ENCODE peak calls at places on chromosomes 11 and 22, in nine cellular contexts. H is OCI-M1, V is neural progenitor cell, J is nephron progenitor cell, K is pons, Q is fibroblast of the aortic adventitia, M is C1 segment of cervical spinal cord, W is AG09309, B is fibroblast of villous mesenchyme. X is an unnamed sample.
A peak's percentile ranks its signal among the peaks of the same experiment; 100 is the strongest.

GRCh38 chr22:38758276-38758945 is 2.6 kb upstream of the SUN2 start:
- DNase-seq in K (peak; percentile 11), M (no peak), H (no peak), V (no peak), W (no peak), Q (no peak), J (no peak), B (no peak), X (peak; percentile 59)

GRCh38 chr11:27291954-27292641 is 70.9 kb downstream of the CCDC34 start:
- DNase-seq in M (no peak), W (no peak), K (no peak), V (no peak), H (no peak), Q (peak; percentile 42), B (no peak), J (no peak), X (no peak)

GRCh38 chr11:104610597-104610996 is 287.7 kb downstream of the CASP12 start:
- DNase-seq in V (no peak), Q (no peak), J (no peak), B (no peak), K (no peak), M (no peak), H (no peak), W (no peak), X (no peak)

GRCh38 chr11:1784761-1785650 is 21.3 kb upstream of the CTSD start:
- DNase-seq in V (no peak), B (no peak), Q (no peak), W (no peak), H (no peak), M (no peak), K (no peak), J (no peak), X (no peak)

GRCh38 chr11:134566311-134566710 is 154.3 kb upstream of the B3GAT1 start:
- DNase-seq in W (no peak), M (no peak), H (no peak), J (no peak), V (no peak), B (no peak), Q (no peak), K (peak; percentile 70), X (no peak)

GRCh38 chr11:3953327-3953726 is 97.9 kb downstream of the STIM1 start:
- DNase-seq in K (no peak), J (no peak), B (no peak), M (no peak), Q (no peak), W (no peak), H (no peak), V (no peak), X (no peak)

GRCh38 chr11:68012843-68013610 is 2.9 kb downstream of the ALDH3B1 start:
- DNase-seq in J (no peak), M (no peak), B (peak; percentile 93), W (peak; percentile 89), K (no peak), Q (peak; percentile 92), H (no peak), V (no peak), X (no peak)

GRCh38 chr11:71339178-71339881 is 87.0 kb upstream of the SHANK2 start:
- DNase-seq in B (peak; percentile 72), H (no peak), J (no peak), V (no peak), Q (peak; percentile 27), W (no peak), M (no peak), K (no peak), X (no peak)

GRCh38 chr11:87092159-87092558 is 54.4 kb downstream of the TMEM135 start:
- DNase-seq in K (no peak), W (no peak), V (no peak), J (no peak), B (peak; percentile 12), Q (peak; percentile 18), H (peak; percentile 53), M (no peak), X (no peak)

GRCh38 chr11:83908457-83908856 is 622.3 kb upstream of the CCDC90B start:
- DNase-seq in W (no peak), V (no peak), J (no peak), M (no peak), B (no peak), K (no peak), Q (no peak), H (no peak), X (no peak)

GRCh38 chr11:62664405-62665074 is 470 bp downstream of the C11orf98 start:
- DNase-seq in B (peak; percentile 50), J (peak; percentile 72), W (no peak), H (peak; percentile 82), K (no peak), V (no peak), Q (peak; percentile 49), M (no peak), X (peak; percentile 14)

GRCh38 chr11:17927041-17927440 is 85.8 kb downstream of the SERGEF start:
- DNase-seq in W (no peak), B (no peak), H (no peak), V (no peak), Q (no peak), M (no peak), J (no peak), K (no peak), X (no peak)

GRCh38 chr11:129236850-129237249 is 44.7 kb upstream of the ARHGAP32 start:
- DNase-seq in J (no peak), K (no peak), B (no peak), Q (no peak), W (no peak), M (no peak), H (no peak), V (no peak), X (no peak)

GRCh38 chr22:47225931-47226633 is 463.6 kb downstream of the TBC1D22A start:
- DNase-seq in M (no peak), B (no peak), W (no peak), K (no peak), V (no peak), H (no peak), J (no peak), Q (no peak), X (no peak)

GRCh38 chr11:126431401-126432064 is 76.0 kb downstream of the ST3GAL4 start:
- DNase-seq in B (peak; percentile 67), V (no peak), Q (peak; percentile 86), M (no peak), J (no peak), K (no peak), H (no peak), W (peak; percentile 48), X (no peak)

GRCh38 chr11:11119917-11120316 is 233.1 kb downstream of the CSNK2A3 start:
- DNase-seq in H (no peak), W (no peak), K (no peak), Q (no peak), M (no peak), B (no peak), V (no peak), J (no peak), X (no peak)

GRCh38 chr11:9459573-9460321 is 1.1 kb upstream of the ZNF143 start:
- DNase-seq in B (peak; percentile 76), W (peak; percentile 14), H (peak; percentile 69), M (no peak), K (peak; percentile 64), Q (peak; percentile 69), J (no peak), V (no peak), X (peak; percentile 31)

GRCh38 chr22:43159484-43160178 is 8.3 kb downstream of the TSPO start:
- DNase-seq in Q (no peak), H (no peak), W (no peak), K (no peak), J (peak; percentile 43), V (peak; percentile 70), M (no peak), B (no peak), X (no peak)

GRCh38 chr22:39489094-39490068 is 12.7 kb upstream of the MIEF1 start:
- DNase-seq in M (no peak), Q (no peak), W (no peak), V (no peak), K (no peak), J (no peak), H (peak; percentile 34), B (no peak), X (no peak)

GRCh38 chr11:101867951-101868350 is 46.9 kb upstream of the CEP126 start:
- DNase-seq in K (no peak), B (no peak), Q (no peak), H (no peak), W (no peak), V (no peak), M (no peak), J (no peak), X (no peak)

GRCh38 chr11:119688362-119688761 is 40.6 kb downstream of the NECTIN1 start:
- DNase-seq in K (no peak), V (no peak), J (no peak), H (no peak), B (no peak), W (no peak), M (no peak), Q (no peak), X (no peak)

GRCh38 chr22:39227542-39228272 is 17.1 kb downstream of the PDGFB start:
- DNase-seq in K (no peak), V (no peak), J (no peak), W (no peak), H (no peak), B (no peak), Q (no peak), M (no peak), X (no peak)

GRCh38 chr11:97544401-97544800 is 1154.6 kb downstream of the JRKL start:
- DNase-seq in V (no peak), B (no peak), K (no peak), W (no peak), J (no peak), M (no peak), Q (no peak), H (no peak), X (no peak)

GRCh38 chr11:95576149-95576851 is 213.3 kb downstream of the FAM76B start:
- DNase-seq in J (no peak), M (no peak), B (no peak), W (no peak), V (no peak), H (no peak), Q (no peak), K (no peak), X (no peak)

GRCh38 chr11:42770444-42771065 is 541.2 kb upstream of the API5 start:
- DNase-seq in V (peak; percentile 56), W (no peak), K (peak; percentile 71), J (peak; percentile 32), H (peak; percentile 60), M (no peak), B (no peak), Q (no peak), X (no peak)

GRCh38 chr11:75432911-75433321 is at the start of gene KLHL35:
- DNase-seq in H (no peak), M (no peak), W (no peak), Q (no peak), K (peak; percentile 49), B (no peak), J (no peak), V (peak; percentile 82), X (no peak)

GRCh38 chr22:31089101-31090100 is 8.3 kb downstream of the SMTN start:
- DNase-seq in H (peak; percentile 58), B (peak; percentile 54), J (peak; percentile 65), M (no peak), Q (peak; percentile 53), V (peak; percentile 61), K (peak; percentile 38), W (no peak), X (no peak)

GRCh38 chr22:26763633-26764295 is 106.4 kb downstream of the MIAT start:
- DNase-seq in W (peak; percentile 11), K (no peak), H (no peak), B (peak; percentile 69), V (no peak), M (no peak), Q (peak; percentile 57), J (no peak), X (no peak)

GRCh38 chr11:66113132-66113856 is 43.2 kb downstream of the PACS1 start:
- DNase-seq in W (no peak), V (no peak), B (peak; percentile 91), Q (peak; percentile 75), M (no peak), J (no peak), K (peak; percentile 17), H (peak; percentile 19), X (no peak)

GRCh38 chr11:126465573-126466287 is 110.2 kb downstream of the ST3GAL4 start:
- DNase-seq in Q (no peak), W (no peak), K (peak; percentile 42), B (no peak), V (no peak), M (no peak), J (no peak), H (no peak), X (no peak)

GRCh38 chr11:70364745-70365535 is 33.4 kb upstream of the CTTN start:
- DNase-seq in V (no peak), Q (no peak), M (no peak), W (no peak), H (no peak), K (no peak), J (no peak), B (no peak), X (peak; percentile 53)